ENCODE peak calls at places on chromosomes 11 and 22, in ten cellular contexts. G is fibroblast of lung; R is iris pigment epithelial cell; I is transverse colon; Z is stimulated activated CD4-positive, alpha-beta T cell treated with anti-CD3 and anti-CD28 coated beads, TNF-alpha, amount 100 ng/mL, for 1 hour; F is fibroblast of the conjunctiva; U is GM12865; N is NAMALWA; M is iPS-NIHi11; Y is Kasumi-1. S is an unnamed sample.

GRCh38 chr11:19962795-19963163 is 197.5 kb downstream of the DBX1 start:
- DNase-seq in G (peak; percentile 93), R (peak; percentile 90), I (no peak), Z (no peak), F (no peak), U (no peak), N (no peak), M (no peak), Y (no peak), S (no peak)

GRCh38 chr22:34427436-34427835 is 507.2 kb upstream of the LARGE1 start:
- DNase-seq in G (no peak), R (no peak), I (no peak), Z (no peak), F (no peak), U (no peak), N (no peak), M (no peak), Y (no peak), S (no peak)

GRCh38 chr11:876550-876949 is 33.9 kb downstream of the TSPAN4 start:
- DNase-seq in G (no peak), R (no peak), I (no peak), Z (no peak), F (no peak), U (no peak), N (no peak), M (no peak), Y (no peak), S (no peak)

GRCh38 chr11:57567210-57567511 is 311 bp downstream of the UBE2L6 start:
- DNase-seq in G (no peak), R (peak; percentile 42), I (peak; percentile 34), Z (no peak), F (no peak), U (peak; percentile 34), N (peak; percentile 46), M (no peak), Y (no peak), S (no peak)

GRCh38 chr22:33512961-33513360 is 407.3 kb downstream of the LARGE1 start:
- DNase-seq in G (peak; percentile 78), R (no peak), I (no peak), Z (no peak), F (no peak), U (no peak), N (no peak), M (no peak), Y (no peak), S (no peak)

GRCh38 chr11:81987829-81988472 is 745.7 kb downstream of the FAM181B start:
- DNase-seq in G (peak; percentile 35), R (peak; percentile 2), I (no peak), Z (no peak), F (peak; percentile 22), U (peak; percentile 32), N (no peak), M (no peak), Y (no peak), S (no peak)

GRCh38 chr22:44620129-44620840 is 81.7 kb upstream of the PRR5 start:
- DNase-seq in G (peak; percentile 65), R (peak; percentile 66), I (peak; percentile 64), Z (peak; percentile 64), F (no peak), U (peak; percentile 74), N (peak; percentile 28), M (peak; percentile 79), Y (no peak), S (peak; percentile 79)

GRCh38 chr11:56509439-56509838 is 18.3 kb upstream of the OR5M8 start:
- DNase-seq in G (no peak), R (no peak), I (peak; percentile 18), Z (no peak), F (no peak), U (no peak), N (no peak), M (no peak), Y (no peak), S (no peak)

GRCh38 chr11:13647391-13647790 is 21.1 kb upstream of the FAR1 start:
- DNase-seq in G (no peak), R (no peak), I (no peak), Z (no peak), F (no peak), U (no peak), N (no peak), M (no peak), Y (no peak), S (no peak)

GRCh38 chr11:116294630-116295029 is 478.2 kb downstream of the BUD13 start:
- DNase-seq in G (peak; percentile 80), R (peak; percentile 40), I (no peak), Z (no peak), F (no peak), U (no peak), N (no peak), M (no peak), Y (no peak), S (no peak)

GRCh38 chr11:127106142-127106541 is 105.6 kb upstream of the KIRREL3 start:
- DNase-seq in G (no peak), R (no peak), I (no peak), Z (no peak), F (no peak), U (no peak), N (no peak), M (peak; percentile 31), Y (no peak), S (no peak)

GRCh38 chr22:30290318-30290678 is 993 bp upstream of the CASTOR1 start:
- DNase-seq in G (no peak), R (peak; percentile 58), I (no peak), Z (no peak), F (no peak), U (peak; percentile 69), N (no peak), M (no peak), Y (no peak), S (no peak)

S was measured in KBM-7.